ENCODE peak calls at places on chromosomes 12 and 14, in six cellular contexts. H is H1, R is neuronal stem cell, W is mesenchymal stem cell, A is H9, N is trophoblast cell. D is an unnamed sample.

GRCh38 chr12:67889935-67890334 is 99.3 kb upstream of the IFNG-AS1 start:
- DNase-seq in H (no peak), R (no peak), W (no peak), A (no peak), N (no peak), D (no peak)

GRCh38 chr14:33271891-33272290 is 333.2 kb downstream of the NPAS3 start:
- DNase-seq in H (no peak), R (no peak), W (no peak), A (no peak), N (no peak), D (no peak)

GRCh38 chr12:5567021-5567744 is 135.3 kb downstream of the NTF3 start:
- DNase-seq in H (no peak), R (no peak), W (peak), A (peak), N (no peak), D (peak)

GRCh38 chr14:104694991-104695659 is 5.7 kb downstream of the INF2 start:
- DNase-seq in H (no peak), R (no peak), W (peak), A (no peak), N (no peak), D (no peak)

GRCh38 chr14:76717508-76717907 is 43.8 kb upstream of the VASH1 start:
- DNase-seq in H (no peak), R (no peak), W (no peak), A (no peak), N (no peak), D (no peak)

GRCh38 chr14:51443195-51444018 is 203.4 kb downstream of the TMX1 start:
- DNase-seq in H (no peak), R (no peak), W (no peak), A (no peak), N (no peak), D (peak)

GRCh38 chr12:114762490-114763110 is 78.6 kb upstream of the TBX3 start:
- DNase-seq in H (no peak), R (no peak), W (peak), A (no peak), N (no peak), D (peak)

GRCh38 chr12:64634508-64635092 is 24.3 kb downstream of the RASSF3 start:
- DNase-seq in H (no peak), R (no peak), W (no peak), A (no peak), N (no peak), D (no peak)

GRCh38 chr12:9039397-9039977 is 50.1 kb downstream of the KLRG1 start:
- DNase-seq in H (no peak), R (peak), W (peak), A (no peak), N (peak), D (peak)

GRCh38 chr14:34461334-34462131 is 507 bp downstream of the SPTSSA start:
- DNase-seq in H (no peak), R (peak), W (peak), A (peak), N (peak), D (peak)

GRCh38 chr12:112408621-112409020 is 784 bp downstream of the RPL6 start:
- DNase-seq in H (no peak), R (no peak), W (peak), A (no peak), N (no peak), D (no peak)
- H2AK5ac ChIP-seq in H (no peak), R (no peak), W (no peak), A (no peak), N (no peak), D (peak)

DNA sequence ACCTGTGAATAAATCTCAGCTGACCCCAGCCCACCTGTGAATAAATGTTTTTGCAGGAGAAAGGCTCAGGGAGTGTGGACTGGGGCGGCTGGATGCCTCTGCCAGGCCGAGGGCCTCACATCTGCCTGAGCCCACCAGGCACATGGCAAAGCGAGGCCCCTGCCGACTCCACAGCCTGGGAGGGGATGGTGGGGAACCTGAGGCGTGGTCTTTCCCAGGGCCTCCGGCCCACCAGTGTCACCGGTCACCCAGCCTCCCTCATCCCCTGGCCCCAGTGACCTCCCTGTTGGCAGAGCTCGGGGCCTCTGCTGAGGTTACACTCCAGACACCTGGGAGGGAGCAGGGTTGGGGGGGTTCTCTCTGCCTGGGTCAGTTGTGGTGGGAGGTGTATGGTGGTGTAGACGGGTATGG is 8.2 kb downstream of the NOC4L start:
- DNase-seq in H (no peak), R (no peak), W (no peak), A (no peak), N (no peak), D (no peak)
- H4K91ac ChIP-seq in H (no peak), R (no peak), W (no peak), A (no peak), N (no peak), D (no peak)

DNA sequence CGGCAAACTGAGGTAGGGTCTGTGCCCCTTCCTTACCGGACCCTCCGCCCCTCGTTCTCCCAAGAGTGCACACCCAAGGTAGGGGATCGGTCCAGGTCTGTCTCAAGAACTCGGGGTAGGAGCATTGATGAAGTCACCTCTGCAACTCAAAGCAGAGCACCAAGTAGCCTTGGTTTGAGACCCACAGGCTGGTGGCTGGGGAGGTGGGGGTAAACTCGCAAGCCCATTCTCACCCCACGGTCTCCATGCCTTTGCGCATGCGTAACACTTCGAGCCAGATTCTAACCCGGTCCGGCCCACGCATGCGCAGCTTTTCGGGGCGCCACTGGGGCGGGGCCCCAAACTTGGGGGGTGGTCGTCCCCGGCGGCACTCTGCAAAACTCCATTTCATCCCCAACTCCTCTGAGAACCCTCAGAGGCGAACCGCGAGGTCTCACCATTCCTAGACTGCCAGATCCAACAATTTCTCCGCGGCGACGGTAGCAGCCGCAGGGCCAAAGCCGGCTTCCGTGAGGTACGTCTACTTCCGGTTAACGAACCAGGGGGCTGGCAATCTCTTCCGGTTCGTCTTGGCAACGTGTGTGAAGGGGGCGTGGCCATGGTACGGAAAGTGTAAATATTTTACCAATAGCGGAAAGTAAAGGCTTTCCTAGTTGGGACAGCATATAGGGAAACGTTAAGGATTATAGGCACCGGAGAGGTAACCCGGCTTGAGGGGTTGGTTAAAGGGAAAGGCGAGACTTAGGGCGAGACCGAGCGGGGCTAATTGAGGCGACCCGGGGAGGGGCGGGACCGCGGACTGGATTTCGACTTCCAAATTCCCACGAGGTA is at the start of gene MCRS1:
- DNase-seq in H (peak), R (peak), W (peak), A (peak), N (peak), D (peak)
- H2AK5ac ChIP-seq in H (no peak), R (peak), W (no peak), A (no peak), N (peak), D (peak)

GRCh38 chr14:80543211-80543610 is 331.9 kb upstream of the DIO2 start:
- DNase-seq in H (no peak), R (no peak), W (no peak), A (no peak), N (peak), D (no peak)
- H4K91ac ChIP-seq in H (no peak), R (no peak), W (no peak), A (no peak), N (no peak), D (no peak)